ENCODE peak calls at places on chromosomes 12 and 14, in nine cellular contexts. W, I, Q, C, K, P, X, F and E are unnamed samples.

GRCh38 chr12:115387392-115387791 is 703.4 kb upstream of the TBX3 start:
- DNase-seq in W (no peak), I (no peak), Q (no peak), C (no peak), K (no peak), P (no peak), X (no peak), F (no peak), E (no peak)

GRCh38 chr12:52976574-52977071 is 27.7 kb downstream of the KRT18 start:
- DNase-seq in W (peak; percentile 89), I (no peak), Q (no peak), C (no peak), K (peak; percentile 65), P (no peak), X (no peak), F (peak; percentile 24), E (no peak)

GRCh38 chr14:78302841-78303240 is 132.7 kb downstream of the NRXN3 start:
- DNase-seq in W (no peak), I (no peak), Q (no peak), C (no peak), K (no peak), P (no peak), X (no peak), F (no peak), E (no peak)

GRCh38 chr12:54300732-54301427 is at the start of gene NFE2:
- DNase-seq in W (peak; percentile 91), I (no peak), Q (peak; percentile 86), C (no peak), K (peak; percentile 83), P (no peak), X (peak; percentile 37), F (peak; percentile 51), E (peak; percentile 77)

GRCh38 chr14:50773632-50774541 is 57.1 kb downstream of the NIN start:
- DNase-seq in W (peak; percentile 52), I (no peak), Q (peak; percentile 82), C (peak; percentile 30), K (peak; percentile 50), P (no peak), X (no peak), F (no peak), E (peak; percentile 56)

GRCh38 chr12:332581-333205 is 56.4 kb downstream of the KDM5A start:
- DNase-seq in W (no peak), I (no peak), Q (no peak), C (no peak), K (peak; percentile 49), P (no peak), X (no peak), F (no peak), E (no peak)

GRCh38 chr14:63174760-63175191 is 29.5 kb upstream of the RHOJ start:
- DNase-seq in W (no peak), I (peak; percentile 51), Q (peak; percentile 74), C (peak; percentile 32), K (peak; percentile 82), P (no peak), X (no peak), F (peak; percentile 34), E (peak; percentile 27)

GRCh38 chr12:2163172-2163927 is 110.6 kb downstream of the CACNA1C start:
- DNase-seq in W (no peak), I (peak; percentile 93), Q (peak; percentile 46), C (no peak), K (peak; percentile 98), P (peak; percentile 88), X (peak; percentile 89), F (peak; percentile 95), E (peak; percentile 61)

GRCh38 chr14:103618999-103619398 is 10.0 kb upstream of the KLC1 start:
- DNase-seq in W (no peak), I (no peak), Q (peak; percentile 46), C (no peak), K (no peak), P (no peak), X (no peak), F (no peak), E (no peak)

GRCh38 chr12:91609283-91609682 is 426.7 kb upstream of the DCN start:
- DNase-seq in W (no peak), I (no peak), Q (no peak), C (no peak), K (no peak), P (no peak), X (no peak), F (no peak), E (no peak)

GRCh38 chr12:123099556-123100192 is 51.2 kb downstream of the PITPNM2 start:
- DNase-seq in W (no peak), I (no peak), Q (no peak), C (no peak), K (no peak), P (no peak), X (no peak), F (no peak), E (no peak)

GRCh38 chr12:75945581-75945980 is 86.0 kb downstream of the PHLDA1 start:
- DNase-seq in W (no peak), I (no peak), Q (no peak), C (no peak), K (no peak), P (no peak), X (no peak), F (no peak), E (no peak)

GRCh38 chr14:105577339-105577861 is 51.0 kb downstream of the TMEM121 start:
- DNase-seq in W (peak; percentile 7), I (no peak), Q (no peak), C (peak; percentile 68), K (no peak), P (no peak), X (no peak), F (no peak), E (no peak)

GRCh38 chr12:121748218-121748570 is 35.6 kb downstream of the TMEM120B start:
- DNase-seq in W (peak; percentile 76), I (no peak), Q (no peak), C (no peak), K (no peak), P (no peak), X (no peak), F (no peak), E (no peak)

GRCh38 chr12:39586811-39587210 is 32.8 kb downstream of the ABCD2 start:
- DNase-seq in W (no peak), I (no peak), Q (peak; percentile 2), C (no peak), K (peak; percentile 23), P (no peak), X (no peak), F (no peak), E (no peak)

GRCh38 chr12:39581592-39581991 is 38.0 kb downstream of the ABCD2 start:
- DNase-seq in W (no peak), I (no peak), Q (no peak), C (no peak), K (peak; percentile 11), P (no peak), X (no peak), F (no peak), E (no peak)

GRCh38 chr12:39592295-39592694 is 27.3 kb downstream of the ABCD2 start:
- DNase-seq in W (no peak), I (no peak), Q (no peak), C (no peak), K (no peak), P (no peak), X (no peak), F (no peak), E (no peak)

DNA sequence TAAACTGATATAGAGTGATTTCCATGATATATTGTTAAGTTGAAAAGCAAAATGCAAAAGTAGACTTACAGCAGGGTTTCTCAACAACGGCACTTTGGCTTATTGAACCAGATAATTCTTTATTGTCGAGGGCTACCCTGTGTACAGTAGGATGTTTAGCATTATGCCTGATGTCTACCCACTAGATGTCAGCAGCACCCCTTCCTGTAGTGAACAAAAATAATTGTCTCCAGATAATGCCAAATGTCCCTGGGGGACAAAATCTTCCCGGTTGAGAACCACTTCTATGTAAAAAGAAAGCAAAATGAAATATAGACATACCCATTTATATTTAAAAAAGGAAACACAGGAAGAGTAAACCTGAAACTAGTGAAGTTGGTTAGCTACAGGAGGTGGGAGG is 32.4 kb downstream of the ABCD2 start:
- DNase-seq in W (no peak), I (peak; percentile 13), Q (peak; percentile 1), C (peak; percentile 35), K (peak; percentile 22), P (no peak), X (no peak), F (no peak), E (no peak)
- TF ChIP-seq CTCF in W (no peak), I (peak; percentile 45), Q (peak; percentile 12), C (peak; percentile 77), K (peak; percentile 12), P (peak; percentile 6), X (peak; percentile 64), F (peak; percentile 8), E (no peak)

GRCh38 chr14:53295985-53296582 is 143.0 kb upstream of the DDHD1 start:
- DNase-seq in W (no peak), I (peak; percentile 29), Q (peak; percentile 74), C (peak; percentile 57), K (peak; percentile 60), P (no peak), X (no peak), F (no peak), E (peak; percentile 38)
- TF ChIP-seq CTCF in W (peak; percentile 65), I (peak; percentile 66), Q (peak; percentile 37), C (peak; percentile 93), K (peak; percentile 53), P (peak; percentile 37), X (peak; percentile 77), F (peak; percentile 52), E (peak; percentile 32)

GRCh38 chr12:6376079-6376941 is 947 bp upstream of the SCNN1A start:
- DNase-seq in W (peak; percentile 89), I (no peak), Q (peak; percentile 81), C (no peak), K (peak; percentile 84), P (no peak), X (no peak), F (no peak), E (peak; percentile 74)
- TF ChIP-seq CTCF in W (peak; percentile 69), I (peak; percentile 51), Q (peak; percentile 20), C (peak; percentile 49), K (peak; percentile 63), P (peak; percentile 65), X (peak; percentile 43), F (peak; percentile 57), E (peak; percentile 27)

GRCh38 chr12:100737168-100737567 is 57.4 kb upstream of the ANO4 start:
- DNase-seq in W (no peak), I (no peak), Q (no peak), C (no peak), K (no peak), P (no peak), X (no peak), F (no peak), E (no peak)

GRCh38 chr12:100738086-100738485 is 56.5 kb upstream of the ANO4 start:
- DNase-seq in W (no peak), I (no peak), Q (no peak), C (no peak), K (no peak), P (no peak), X (no peak), F (no peak), E (no peak)

DNA sequence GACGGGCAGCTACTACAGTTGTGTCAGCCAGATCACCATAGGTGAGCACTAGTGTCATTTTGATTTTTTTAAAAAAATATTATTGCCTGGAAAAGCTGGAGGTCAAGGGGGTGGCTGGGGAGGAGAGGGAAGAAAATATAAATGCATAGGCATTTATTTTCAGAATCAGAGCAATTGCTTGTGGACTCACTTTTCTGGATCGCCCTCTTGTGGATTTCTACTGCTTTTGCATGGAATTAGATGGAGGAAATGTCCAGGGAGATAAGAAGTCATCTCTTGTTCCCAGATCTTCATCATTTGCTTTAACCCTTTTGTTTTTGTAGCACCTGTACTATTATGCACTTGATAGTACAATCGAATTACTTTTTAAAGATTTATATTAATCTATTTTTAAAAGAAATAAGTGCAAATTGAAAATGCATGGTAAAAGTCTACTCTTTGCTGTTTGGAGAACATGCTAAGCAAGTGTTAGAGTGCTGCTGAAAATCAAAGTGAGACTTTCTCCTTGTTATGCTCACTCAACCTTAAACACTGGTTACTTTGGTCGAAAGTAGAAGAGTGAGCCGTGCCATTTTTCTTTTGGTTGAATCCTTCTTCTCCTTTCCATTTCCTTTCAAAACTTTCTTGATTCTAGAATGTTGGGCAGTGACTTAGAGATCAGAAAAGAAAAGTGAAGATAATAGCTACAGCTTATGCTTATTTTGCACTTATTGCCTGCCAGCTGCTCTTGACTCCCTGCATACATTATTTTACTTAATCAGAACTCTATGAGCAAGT is 60.6 kb upstream of the ANO4 start:
- DNase-seq in W (no peak), I (no peak), Q (peak; percentile 61), C (no peak), K (peak; percentile 63), P (no peak), X (no peak), F (peak; percentile 10), E (peak; percentile 25)
- TF ChIP-seq CTCF in W (peak; percentile 58), I (no peak), Q (peak; percentile 70), C (no peak), K (peak; percentile 68), P (peak; percentile 65), X (peak; percentile 68), F (peak; percentile 70), E (peak; percentile 24)